ENCODE peak calls at places on chromosomes 1 and 21, in five cellular contexts. M is stomach, T is thoracic aorta, V is uterus, E is psoas muscle. C is an unnamed sample.

GRCh38 chr1:156897078-156897825 is 3.7 kb downstream of the PEAR1 start:
- DNase-seq in V (no peak), T (no peak), M (no peak), E (no peak), C (no peak)

GRCh38 chr1:35300376-35300775 is 31.9 kb downstream of the ZMYM4 start:
- DNase-seq in V (no peak), E (no peak), T (no peak), M (no peak), C (no peak)

GRCh38 chr1:80447533-80447932 is 1353.2 kb upstream of the ADGRL2 start:
- DNase-seq in E (no peak), M (no peak), T (no peak), V (no peak), C (no peak)

GRCh38 chr1:182595641-182596240 is 6.7 kb upstream of the RNASEL start:
- DNase-seq in T (no peak), E (peak), V (peak), M (peak), C (peak)

GRCh38 chr1:89261926-89262540 is 10.6 kb downstream of the GBP5 start:
- DNase-seq in V (peak), E (peak), M (no peak), T (no peak), C (no peak)

GRCh38 chr21:29130234-29130993 is at the start of gene MAP3K7CL:
- DNase-seq in M (no peak), V (peak), T (peak), E (peak), C (no peak)

GRCh38 chr1:100626397-100626796 is 88.5 kb downstream of the GPR88 start:
- DNase-seq in T (no peak), V (no peak), E (no peak), M (no peak), C (no peak)

GRCh38 chr1:32753532-32754281 is 51.1 kb upstream of the SYNC start:
- DNase-seq in M (peak), T (no peak), V (peak), E (peak), C (peak)

GRCh38 chr1:236239186-236239585 is 42.6 kb downstream of the ERO1B start:
- DNase-seq in M (no peak), E (no peak), T (no peak), V (no peak), C (no peak)

GRCh38 chr1:111604931-111605330 is 14.7 kb upstream of the RAP1A start:
- DNase-seq in T (no peak), V (no peak), M (no peak), E (no peak), C (no peak)

GRCh38 chr1:206663832-206664652 is 20.7 kb upstream of the MAPKAPK2 start:
- DNase-seq in E (peak), M (peak), T (no peak), V (peak), C (peak)

GRCh38 chr1:228410015-228410414 is 3.4 kb upstream of the TRIM11 start:
- DNase-seq in V (no peak), E (no peak), T (no peak), M (no peak), C (no peak)

GRCh38 chr1:212044851-212045250 is 9.3 kb downstream of the DTL start:
- DNase-seq in E (no peak), M (no peak), V (no peak), T (no peak), C (no peak)

GRCh38 chr1:233327938-233328660 is 575 bp downstream of the MAP3K21 start:
- DNase-seq in V (no peak), M (peak), E (peak), T (no peak), C (peak)

GRCh38 chr1:246790833-246791232 is 66.6 kb downstream of the SCCPDH start:
- DNase-seq in T (no peak), M (no peak), V (no peak), E (no peak), C (no peak)

GRCh38 chr1:95168638-95169411 is 51.7 kb downstream of the TLCD4 start:
- DNase-seq in M (no peak), E (no peak), V (no peak), T (no peak), C (no peak)

GRCh38 chr1:207459008-207459407 is 4.9 kb downstream of the CR2 start:
- DNase-seq in T (no peak), V (no peak), M (no peak), E (no peak), C (peak)

GRCh38 chr21:44485796-44486195 is 30.5 kb downstream of the LRRC3 start:
- DNase-seq in M (no peak), V (no peak), T (no peak), E (no peak), C (no peak)

GRCh38 chr1:214427871-214428277 is 123.5 kb downstream of the PTPN14 start:
- DNase-seq in E (no peak), V (no peak), M (peak), T (no peak), C (peak)

GRCh38 chr1:164701221-164701761 is 142.3 kb downstream of the PBX1 start:
- DNase-seq in V (no peak), T (no peak), M (no peak), E (no peak), C (no peak)

GRCh38 chr1:21229246-21230000 is 52.7 kb upstream of the EIF4G3 start:
- DNase-seq in T (no peak), V (no peak), E (no peak), M (no peak), C (no peak)

GRCh38 chr1:18170444-18170843 is 62.8 kb downstream of the IGSF21 start:
- DNase-seq in V (no peak), T (no peak), E (no peak), M (no peak), C (no peak)

GRCh38 chr1:157230500-157230899 is 92.3 kb upstream of the ETV3 start:
- DNase-seq in V (no peak), M (no peak), E (no peak), T (no peak), C (no peak)

GRCh38 chr1:27668808-27669723 is 2.9 kb downstream of the IFI6 start:
- DNase-seq in V (peak), M (peak), T (no peak), E (peak), C (peak)

GRCh38 chr1:206754011-206754410 is 16.6 kb upstream of the IL19 start:
- DNase-seq in V (no peak), E (no peak), T (no peak), M (no peak), C (no peak)

GRCh38 chr21:44993321-44994015 is 53.6 kb downstream of the SLX9 start:
- DNase-seq in T (no peak), M (no peak), V (no peak), E (peak), C (no peak)

GRCh38 chr1:223161321-223161720 is 18.3 kb upstream of the TLR5 start:
- DNase-seq in M (no peak), T (no peak), V (no peak), E (no peak), C (no peak)

GRCh38 chr1:64574301-64574700 is 104.4 kb downstream of the CACHD1 start:
- DNase-seq in V (no peak), E (no peak), T (no peak), M (no peak), C (no peak)
- H3K27ac ChIP-seq in V (no peak), E (peak), T (no peak), M (no peak), C (no peak)

DNA sequence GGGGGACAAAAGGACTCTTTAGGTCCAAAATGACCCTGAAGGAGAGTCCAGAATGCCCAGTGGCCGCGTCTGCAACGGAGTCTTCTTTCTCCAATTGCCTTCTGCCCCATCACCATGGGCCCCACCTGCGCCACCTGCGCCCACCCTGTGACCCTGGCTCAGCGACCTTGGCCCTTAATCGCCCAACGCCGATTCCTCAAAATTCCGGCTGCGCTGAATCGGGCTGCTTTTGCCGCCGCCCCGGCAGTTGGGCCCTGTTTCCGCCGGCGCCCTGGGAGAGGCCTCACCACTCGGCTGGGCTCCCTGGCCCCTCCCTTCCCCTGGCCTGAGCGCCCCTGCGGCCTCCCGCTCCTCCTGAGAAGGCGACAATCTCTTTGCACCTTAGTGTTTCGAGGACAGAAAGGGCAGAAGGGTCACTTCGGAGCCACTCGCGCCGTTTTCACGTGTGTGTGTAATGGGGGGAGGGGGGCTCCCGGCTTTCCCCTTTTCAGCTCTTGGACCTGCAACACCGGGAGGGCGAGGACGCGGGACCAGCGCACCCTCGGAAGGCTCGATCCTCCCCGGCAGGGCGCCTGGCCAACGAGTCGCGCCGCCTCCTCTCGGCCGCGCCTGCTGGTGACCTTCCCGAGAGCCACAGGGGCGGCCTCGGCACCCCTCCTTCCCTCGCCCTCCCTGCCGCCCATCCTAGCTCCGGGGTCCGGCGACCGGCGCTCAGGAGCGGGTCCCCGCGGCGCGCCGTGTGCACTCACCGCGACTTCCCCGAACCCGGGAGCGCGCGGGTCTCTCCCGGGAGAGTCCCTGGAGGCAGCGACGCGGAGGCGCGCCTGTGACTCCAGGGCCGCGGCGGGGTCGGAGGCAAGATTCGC is 522 bp upstream of the SIM2 start:
- DNase-seq in M (peak), E (no peak), T (no peak), V (no peak), C (no peak)
- H3K27ac ChIP-seq in M (peak), E (no peak), T (no peak), V (no peak), C (no peak)

GRCh38 chr1:1401457-1402010 is 2.4 kb upstream of the CCNL2 start:
- DNase-seq in V (no peak), M (no peak), E (no peak), T (no peak), C (no peak)

GRCh38 chr1:1400576-1401456 is 1.7 kb upstream of the CCNL2 start:
- DNase-seq in T (no peak), M (no peak), E (no peak), V (no peak), C (no peak)

GRCh38 chr1:1402081-1402900 is 3.2 kb upstream of the CCNL2 start:
- DNase-seq in T (no peak), E (peak), M (no peak), V (no peak), C (no peak)

GRCh38 chr1:1406101-1406820 is 832 bp downstream of the MRPL20 start:
- DNase-seq in T (no peak), V (no peak), E (no peak), M (no peak), C (no peak)

GRCh38 chr1:1403543-1404112 is 3.5 kb downstream of the MRPL20 start:
- DNase-seq in E (no peak), V (no peak), T (no peak), M (no peak), C (no peak)
- H3K27ac ChIP-seq in E (no peak), V (no peak), T (no peak), M (no peak), C (no peak)

DNA sequence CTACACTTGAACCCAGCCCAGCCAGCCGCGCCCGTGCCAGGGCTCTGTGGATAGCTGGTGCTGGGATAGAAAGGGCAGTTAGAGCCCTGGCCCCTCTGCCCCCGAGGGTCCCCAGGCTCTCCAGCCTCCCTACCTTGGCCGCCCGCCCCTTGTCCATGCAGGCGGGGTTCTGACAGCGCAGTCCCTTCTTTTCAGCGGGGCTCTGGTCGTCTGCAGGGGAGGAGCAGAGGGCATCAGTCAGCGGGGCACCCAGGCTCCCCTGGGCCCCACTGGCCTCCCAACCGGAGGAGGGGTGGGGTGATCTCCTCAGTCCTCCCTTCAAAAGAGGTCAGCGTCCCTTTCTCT is 4.9 kb upstream of the PLEKHG5 start:
- DNase-seq in M (no peak), E (no peak), T (no peak), V (no peak), C (no peak)
- H3K27ac ChIP-seq in M (no peak), E (no peak), T (no peak), V (no peak), C (peak)

GRCh38 chr1:54487571-54488050 is 60.4 kb upstream of the ACOT11 start:
- DNase-seq in T (no peak), V (no peak), M (no peak), E (peak), C (no peak)

GRCh38 chr1:54486864-54487263 is 61.2 kb upstream of the ACOT11 start:
- DNase-seq in V (no peak), T (no peak), M (no peak), E (no peak), C (no peak)

GRCh38 chr1:54489627-54490240 is 58.3 kb upstream of the ACOT11 start:
- DNase-seq in E (no peak), V (no peak), T (no peak), M (no peak), C (no peak)

GRCh38 chr1:54488831-54489626 is 59.0 kb upstream of the ACOT11 start:
- DNase-seq in T (peak), V (peak), M (peak), E (peak), C (peak)

DNA sequence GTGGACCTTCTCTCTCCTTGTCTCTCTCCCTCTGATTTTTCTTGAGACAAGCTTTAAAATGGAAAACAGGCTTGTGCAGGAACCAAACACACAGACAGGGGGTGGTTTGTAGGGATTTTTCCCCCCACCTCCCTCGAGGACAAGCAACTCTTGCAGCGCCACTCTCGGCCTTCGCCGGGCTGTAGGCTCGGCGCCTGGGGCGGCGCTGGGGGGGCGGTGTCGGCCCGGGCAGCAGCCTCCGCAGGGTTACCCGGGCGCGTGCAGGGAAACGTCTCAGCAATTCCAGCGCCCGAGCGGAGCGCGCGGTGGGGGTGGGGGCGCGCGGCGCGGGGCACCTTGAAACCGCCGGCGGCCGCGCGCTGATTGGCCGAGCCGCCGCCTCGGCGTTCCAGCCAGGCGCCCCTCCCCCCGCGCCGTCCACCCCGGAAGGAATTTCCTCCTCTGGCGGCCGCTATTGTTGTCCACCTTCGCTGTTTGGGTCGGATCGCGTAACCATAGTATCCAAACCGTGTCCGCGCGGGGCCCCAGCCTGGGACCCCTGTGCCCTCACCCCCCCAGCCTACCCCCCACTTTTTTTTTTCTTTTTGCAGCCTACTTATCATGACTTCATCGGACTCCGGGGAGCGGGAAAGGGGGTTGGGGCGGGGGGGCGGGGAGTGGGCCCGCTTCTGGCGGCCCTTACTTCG is 59.8 kb upstream of the ACOT11 start:
- DNase-seq in T (peak), V (peak), E (peak), M (peak), C (peak)
- H3K27ac ChIP-seq in T (peak), V (peak), E (peak), M (peak), C (no peak)

GRCh38 chr21:25834376-25834775 is 99.6 kb downstream of the GABPA start:
- DNase-seq in M (no peak), T (no peak), V (no peak), E (no peak), C (no peak)

GRCh38 chr21:25835397-25835796 is 100.6 kb downstream of the GABPA start:
- DNase-seq in V (no peak), E (no peak), M (no peak), T (no peak), C (no peak)

GRCh38 chr21:25837545-25838263 is 102.9 kb downstream of the GABPA start:
- DNase-seq in M (no peak), V (no peak), E (no peak), T (no peak), C (no peak)

GRCh38 chr21:25838809-25839208 is 104.0 kb downstream of the GABPA start:
- DNase-seq in T (no peak), V (no peak), E (no peak), M (no peak), C (no peak)

GRCh38 chr21:25836396-25836795 is 101.6 kb downstream of the GABPA start:
- DNase-seq in V (no peak), E (no peak), M (no peak), T (no peak), C (no peak)
- H3K27ac ChIP-seq in V (no peak), E (no peak), M (no peak), T (no peak), C (no peak)

C was measured in CD4-positive, alpha-beta T cell.